ENCODE peak calls at places on chromosomes 7 and 10, in five cellular contexts. One of them, this sample, is unnamed. For H3K9me3, the result is how much of the 10 kb centered on the place peaks cover.

GRCh38 chr10:114212153-114212552 is 26.9 kb upstream of the VWA2 start:
- DNase-seq in keratinocyte: no peak
- DNase-seq in body of pancreas: no peak
- DNase-seq in effector memory CD4-positive, alpha-beta T cell: no peak
- DNase-seq in kidney: no peak
- DNase-seq in this sample: no peak

GRCh38 chr10:46254467-46254866 is 32.3 kb upstream of the ANTXRL start:
- DNase-seq in kidney: no peak
- DNase-seq in keratinocyte: no peak
- DNase-seq in body of pancreas: no peak
- DNase-seq in effector memory CD4-positive, alpha-beta T cell: no peak
- DNase-seq in this sample: no peak

GRCh38 chr7:22202141-22202540 is 154.8 kb downstream of the RAPGEF5 start:
- DNase-seq in kidney: no peak
- DNase-seq in effector memory CD4-positive, alpha-beta T cell: no peak
- DNase-seq in keratinocyte: no peak
- DNase-seq in body of pancreas: no peak
- DNase-seq in this sample: no peak

GRCh38 chr7:86785641-86786040 is 141.9 kb downstream of the GRM3 start:
- DNase-seq in kidney: no peak
- DNase-seq in effector memory CD4-positive, alpha-beta T cell: no peak
- DNase-seq in body of pancreas: no peak
- DNase-seq in keratinocyte: no peak
- DNase-seq in this sample: no peak

GRCh38 chr10:124157286-124157685 is 63.9 kb upstream of the CHST15 start:
- DNase-seq in effector memory CD4-positive, alpha-beta T cell: no peak
- DNase-seq in kidney: peak
- DNase-seq in body of pancreas: no peak
- DNase-seq in keratinocyte: no peak
- DNase-seq in this sample: no peak

GRCh38 chr10:11178606-11179221 is 161.0 kb downstream of the CELF2 start:
- DNase-seq in keratinocyte: no peak
- DNase-seq in kidney: no peak
- DNase-seq in body of pancreas: peak
- DNase-seq in effector memory CD4-positive, alpha-beta T cell: peak
- DNase-seq in this sample: peak

GRCh38 chr7:17651926-17652385 is 288.3 kb downstream of the SNX13 start:
- DNase-seq in effector memory CD4-positive, alpha-beta T cell: no peak
- DNase-seq in body of pancreas: no peak
- DNase-seq in keratinocyte: no peak
- DNase-seq in kidney: no peak
- DNase-seq in this sample: no peak

GRCh38 chr10:55183993-55184392 is 383.0 kb upstream of the PCDH15 start:
- DNase-seq in kidney: no peak
- DNase-seq in keratinocyte: no peak
- DNase-seq in effector memory CD4-positive, alpha-beta T cell: no peak
- DNase-seq in body of pancreas: no peak
- DNase-seq in this sample: no peak

GRCh38 chr7:106717254-106717996 is 56.5 kb upstream of the CCDC71L start:
- DNase-seq in kidney: no peak
- DNase-seq in keratinocyte: no peak
- DNase-seq in body of pancreas: no peak
- DNase-seq in effector memory CD4-positive, alpha-beta T cell: no peak
- DNase-seq in this sample: no peak

GRCh38 chr10:25536027-25536426 is 361.2 kb downstream of the GPR158 start:
- DNase-seq in body of pancreas: no peak
- DNase-seq in kidney: no peak
- DNase-seq in effector memory CD4-positive, alpha-beta T cell: no peak
- DNase-seq in keratinocyte: no peak
- DNase-seq in this sample: no peak

GRCh38 chr10:100340948-100341847 is 5.8 kb upstream of the SCD start:
- DNase-seq in effector memory CD4-positive, alpha-beta T cell: no peak
- DNase-seq in body of pancreas: no peak
- DNase-seq in kidney: no peak
- DNase-seq in keratinocyte: no peak
- DNase-seq in this sample: no peak

GRCh38 chr7:135917721-135918120 is 59.4 kb downstream of the MTPN start:
- DNase-seq in body of pancreas: no peak
- DNase-seq in effector memory CD4-positive, alpha-beta T cell: no peak
- DNase-seq in kidney: no peak
- DNase-seq in keratinocyte: no peak
- DNase-seq in this sample: no peak

GRCh38 chr10:12262278-12262981 is 66.4 kb downstream of the CDC123 start:
- DNase-seq in kidney: no peak
- DNase-seq in effector memory CD4-positive, alpha-beta T cell: no peak
- DNase-seq in body of pancreas: no peak
- DNase-seq in keratinocyte: no peak
- DNase-seq in this sample: no peak

GRCh38 chr7:95322396-95322795 is 1.9 kb downstream of the PON1 start:
- DNase-seq in body of pancreas: no peak
- DNase-seq in kidney: no peak
- DNase-seq in effector memory CD4-positive, alpha-beta T cell: no peak
- DNase-seq in keratinocyte: no peak
- DNase-seq in this sample: no peak

GRCh38 chr10:126013489-126014281 is 117.3 kb downstream of the FANK1 start:
- DNase-seq in kidney: peak
- DNase-seq in effector memory CD4-positive, alpha-beta T cell: no peak
- DNase-seq in keratinocyte: no peak
- DNase-seq in body of pancreas: peak
- DNase-seq in this sample: no peak

GRCh38 chr7:45598697-45599520 is 24.7 kb downstream of the ADCY1 start:
- DNase-seq in keratinocyte: no peak
- DNase-seq in body of pancreas: no peak
- DNase-seq in effector memory CD4-positive, alpha-beta T cell: no peak
- DNase-seq in kidney: peak
- DNase-seq in this sample: no peak

GRCh38 chr7:32958046-32959025 is 1.1 kb downstream of the FKBP9 start:
- DNase-seq in effector memory CD4-positive, alpha-beta T cell: no peak
- DNase-seq in body of pancreas: peak
- DNase-seq in keratinocyte: no peak
- DNase-seq in kidney: no peak
- DNase-seq in this sample: no peak

GRCh38 chr10:11245510-11245909 is 227.8 kb downstream of the CELF2 start:
- DNase-seq in body of pancreas: no peak
- DNase-seq in effector memory CD4-positive, alpha-beta T cell: no peak
- DNase-seq in keratinocyte: no peak
- DNase-seq in kidney: no peak
- DNase-seq in this sample: no peak

GRCh38 chr7:87058739-87059524 is 522 bp downstream of the ELAPOR2 start:
- DNase-seq in effector memory CD4-positive, alpha-beta T cell: peak
- DNase-seq in body of pancreas: peak
- DNase-seq in keratinocyte: no peak
- DNase-seq in kidney: peak
- DNase-seq in this sample: peak

GRCh38 chr10:1070939-1071338 is 14.8 kb downstream of the WDR37 start:
- DNase-seq in body of pancreas: no peak
- DNase-seq in effector memory CD4-positive, alpha-beta T cell: no peak
- DNase-seq in kidney: no peak
- DNase-seq in keratinocyte: no peak
- DNase-seq in this sample: no peak

GRCh38 chr7:152313879-152314604 is 121.8 kb downstream of the KMT2C start:
- DNase-seq in keratinocyte: peak
- DNase-seq in kidney: no peak
- DNase-seq in effector memory CD4-positive, alpha-beta T cell: no peak
- DNase-seq in body of pancreas: peak
- DNase-seq in this sample: no peak

GRCh38 chr7:43758861-43759683 is 592 bp downstream of the BLVRA start:
- DNase-seq in keratinocyte: no peak
- DNase-seq in effector memory CD4-positive, alpha-beta T cell: peak
- DNase-seq in body of pancreas: no peak
- DNase-seq in kidney: no peak
- DNase-seq in this sample: peak

GRCh38 chr10:6786579-6787031 is 206.5 kb upstream of the PRKCQ start:
- DNase-seq in keratinocyte: no peak
- DNase-seq in effector memory CD4-positive, alpha-beta T cell: no peak
- DNase-seq in body of pancreas: peak
- DNase-seq in kidney: no peak
- DNase-seq in this sample: no peak

GRCh38 chr10:90462761-90463160 is 395.1 kb downstream of the HTR7 start:
- DNase-seq in effector memory CD4-positive, alpha-beta T cell: no peak
- DNase-seq in kidney: no peak
- DNase-seq in body of pancreas: no peak
- DNase-seq in keratinocyte: no peak
- DNase-seq in this sample: no peak

GRCh38 chr10:3749597-3750351 is 35.2 kb downstream of the KLF6 start:
- DNase-seq in body of pancreas: peak
- DNase-seq in keratinocyte: no peak
- DNase-seq in kidney: no peak
- DNase-seq in effector memory CD4-positive, alpha-beta T cell: no peak
- DNase-seq in this sample: no peak

GRCh38 chr10:4141471-4141870 is 356.5 kb upstream of the KLF6 start:
- DNase-seq in keratinocyte: no peak
- DNase-seq in effector memory CD4-positive, alpha-beta T cell: no peak
- DNase-seq in kidney: no peak
- DNase-seq in body of pancreas: no peak
- DNase-seq in this sample: no peak

GRCh38 chr10:114856544-114857287 is 35.1 kb downstream of the FHIP2A start:
- DNase-seq in body of pancreas: no peak
- DNase-seq in kidney: no peak
- DNase-seq in effector memory CD4-positive, alpha-beta T cell: no peak
- DNase-seq in keratinocyte: no peak
- DNase-seq in this sample: no peak

GRCh38 chr10:121567569-121567968 is 30.7 kb downstream of the FGFR2 start:
- DNase-seq in kidney: no peak
- DNase-seq in effector memory CD4-positive, alpha-beta T cell: no peak
- DNase-seq in keratinocyte: no peak
- DNase-seq in body of pancreas: no peak
- DNase-seq in this sample: no peak

GRCh38 chr7:157022681-157023588 is 12.5 kb upstream of the MNX1 start:
- DNase-seq in keratinocyte: no peak
- DNase-seq in body of pancreas: peak
- DNase-seq in kidney: peak
- DNase-seq in effector memory CD4-positive, alpha-beta T cell: no peak
- DNase-seq in this sample: no peak

GRCh38 chr7:125568799-125569198 is 639.2 kb upstream of the POT1 start:
- DNase-seq in effector memory CD4-positive, alpha-beta T cell: no peak
- DNase-seq in kidney: no peak
- DNase-seq in keratinocyte: no peak
- DNase-seq in body of pancreas: no peak
- DNase-seq in this sample: no peak

GRCh38 chr10:122142652-122143237 is 128.4 kb upstream of the BTBD16 start:
- DNase-seq in body of pancreas: peak
- DNase-seq in kidney: peak
- DNase-seq in effector memory CD4-positive, alpha-beta T cell: no peak
- DNase-seq in keratinocyte: no peak
- DNase-seq in this sample: no peak

DNA sequence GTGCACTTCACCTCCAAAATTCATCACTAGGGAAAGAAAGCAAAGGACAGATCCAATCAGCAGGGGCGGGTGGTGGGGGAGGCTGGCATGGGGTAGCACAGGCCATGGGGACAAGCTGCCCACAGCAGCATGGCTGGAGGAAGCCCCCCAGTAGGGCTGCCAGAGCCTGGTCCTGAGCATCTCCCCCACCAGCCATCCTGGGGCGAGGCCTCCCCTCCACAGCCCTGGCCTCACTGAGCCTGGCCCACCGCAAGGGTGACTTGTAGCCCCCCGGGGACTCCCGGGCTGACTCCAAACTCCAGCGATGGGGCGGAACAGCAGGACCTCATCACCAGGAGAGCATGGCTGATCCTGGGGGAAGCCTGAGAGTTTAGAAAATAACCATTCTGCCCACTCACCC is 92.4 kb upstream of the TCERG1L start:
- DNase-seq in body of pancreas: no peak
- DNase-seq in kidney: peak
- DNase-seq in keratinocyte: no peak
- DNase-seq in effector memory CD4-positive, alpha-beta T cell: no peak
- DNase-seq in this sample: no peak
- H3K9me3 ChIP-seq in body of pancreas: under half
- H3K9me3 ChIP-seq in kidney: under half
- H3K9me3 ChIP-seq in keratinocyte: under half
- H3K9me3 ChIP-seq in effector memory CD4-positive, alpha-beta T cell: under half
- H3K9me3 ChIP-seq in this sample: under half

GRCh38 chr7:158321056-158321700 is 266.4 kb downstream of the PTPRN2 start:
- DNase-seq in kidney: no peak
- DNase-seq in keratinocyte: no peak
- DNase-seq in effector memory CD4-positive, alpha-beta T cell: no peak
- DNase-seq in body of pancreas: no peak
- DNase-seq in this sample: no peak
- H3K9me3 ChIP-seq in kidney: under half
- H3K9me3 ChIP-seq in keratinocyte: under half
- H3K9me3 ChIP-seq in effector memory CD4-positive, alpha-beta T cell: under half
- H3K9me3 ChIP-seq in body of pancreas: under half
- H3K9me3 ChIP-seq in this sample: under half

GRCh38 chr10:42523098-42523497 is 115.3 kb downstream of the ZNF33B start:
- DNase-seq in body of pancreas: no peak
- DNase-seq in kidney: no peak
- DNase-seq in keratinocyte: no peak
- DNase-seq in effector memory CD4-positive, alpha-beta T cell: no peak
- DNase-seq in this sample: no peak
- H3K9me3 ChIP-seq in body of pancreas: under half
- H3K9me3 ChIP-seq in kidney: under half
- H3K9me3 ChIP-seq in keratinocyte: under half
- H3K9me3 ChIP-seq in effector memory CD4-positive, alpha-beta T cell: under half
- H3K9me3 ChIP-seq in this sample: under half

GRCh38 chr7:158259141-158259540 is 328.5 kb downstream of the PTPRN2 start:
- DNase-seq in effector memory CD4-positive, alpha-beta T cell: no peak
- DNase-seq in keratinocyte: no peak
- DNase-seq in kidney: no peak
- DNase-seq in body of pancreas: no peak
- DNase-seq in this sample: no peak
- H3K9me3 ChIP-seq in effector memory CD4-positive, alpha-beta T cell: under half
- H3K9me3 ChIP-seq in keratinocyte: under half
- H3K9me3 ChIP-seq in kidney: under half
- H3K9me3 ChIP-seq in body of pancreas: under half
- H3K9me3 ChIP-seq in this sample: under half

GRCh38 chr7:158284121-158284520 is 303.5 kb downstream of the PTPRN2 start:
- DNase-seq in keratinocyte: no peak
- DNase-seq in body of pancreas: no peak
- DNase-seq in kidney: no peak
- DNase-seq in effector memory CD4-positive, alpha-beta T cell: no peak
- DNase-seq in this sample: no peak
- H3K9me3 ChIP-seq in keratinocyte: under half
- H3K9me3 ChIP-seq in body of pancreas: under half
- H3K9me3 ChIP-seq in kidney: under half
- H3K9me3 ChIP-seq in effector memory CD4-positive, alpha-beta T cell: under half
- H3K9me3 ChIP-seq in this sample: under half

DNA sequence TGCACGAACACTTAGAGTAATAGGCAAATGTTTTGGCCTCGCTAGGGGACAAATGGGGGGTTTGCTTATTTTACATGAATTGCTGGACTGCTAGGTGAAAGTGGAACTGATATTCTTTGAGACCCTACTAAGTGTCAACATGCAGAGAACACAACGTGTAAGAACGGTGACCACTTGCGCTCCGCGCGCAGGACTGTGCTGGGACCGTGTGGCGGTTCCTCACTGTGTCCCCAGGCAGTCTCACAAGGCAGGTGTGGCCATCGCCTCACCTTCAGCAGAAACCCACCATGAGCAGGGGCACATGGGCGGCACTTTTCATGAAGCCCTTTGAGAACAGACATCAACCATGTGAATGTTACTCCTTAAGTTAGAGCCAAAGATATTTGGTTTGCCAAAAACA is 27.2 kb downstream of the PTPRN2 start:
- DNase-seq in effector memory CD4-positive, alpha-beta T cell: no peak
- DNase-seq in keratinocyte: no peak
- DNase-seq in body of pancreas: no peak
- DNase-seq in kidney: no peak
- DNase-seq in this sample: no peak
- H3K9me3 ChIP-seq in effector memory CD4-positive, alpha-beta T cell: under half
- H3K9me3 ChIP-seq in keratinocyte: under half
- H3K9me3 ChIP-seq in body of pancreas: under half
- H3K9me3 ChIP-seq in kidney: under half
- H3K9me3 ChIP-seq in this sample: under half

GRCh38 chr7:11970132-11970531 is 138.1 kb upstream of the THSD7A start:
- DNase-seq in kidney: no peak
- DNase-seq in keratinocyte: no peak
- DNase-seq in body of pancreas: no peak
- DNase-seq in effector memory CD4-positive, alpha-beta T cell: no peak
- DNase-seq in this sample: no peak
- H3K9me3 ChIP-seq in kidney: under half
- H3K9me3 ChIP-seq in keratinocyte: under half
- H3K9me3 ChIP-seq in body of pancreas: under half
- H3K9me3 ChIP-seq in effector memory CD4-positive, alpha-beta T cell: under half
- H3K9me3 ChIP-seq in this sample: under half